ENCODE peak calls at places on chromosomes 7 and 10, in four cellular contexts. T, H, Q and N are unnamed samples.

GRCh38 chr7:32259917-32260596 is 189.8 kb upstream of the PDE1C start:
- DNase-seq in T (no peak), H (no peak), Q (no peak), N (no peak)

GRCh38 chr7:113087278-113087998 is 811 bp upstream of the GPR85 start:
- DNase-seq in T (no peak), H (no peak), Q (no peak), N (no peak)

GRCh38 chr10:70106958-70107791 is 25.4 kb downstream of the AIFM2 start:
- DNase-seq in T (no peak), H (no peak), Q (no peak), N (no peak)

GRCh38 chr7:99562832-99563231 is 4.4 kb downstream of the ZNF655 start:
- DNase-seq in T (no peak), H (no peak), Q (no peak), N (no peak)

GRCh38 chr7:106779877-106780276 is 85.2 kb upstream of the PIK3CG start:
- DNase-seq in T (no peak), H (no peak), Q (peak; percentile 53), N (no peak)

GRCh38 chr10:22624289-22624738 is 90.1 kb downstream of the PIP4K2A start:
- DNase-seq in T (no peak), H (no peak), Q (no peak), N (no peak)

GRCh38 chr10:69101451-69102095 is 13.7 kb downstream of the SRGN start:
- DNase-seq in T (no peak), H (peak; percentile 51), Q (no peak), N (no peak)

GRCh38 chr10:132869621-132870020 is 72.7 kb downstream of the CFAP46 start:
- DNase-seq in T (no peak), H (peak; percentile 4), Q (peak; percentile 23), N (peak; percentile 34)

DNA sequence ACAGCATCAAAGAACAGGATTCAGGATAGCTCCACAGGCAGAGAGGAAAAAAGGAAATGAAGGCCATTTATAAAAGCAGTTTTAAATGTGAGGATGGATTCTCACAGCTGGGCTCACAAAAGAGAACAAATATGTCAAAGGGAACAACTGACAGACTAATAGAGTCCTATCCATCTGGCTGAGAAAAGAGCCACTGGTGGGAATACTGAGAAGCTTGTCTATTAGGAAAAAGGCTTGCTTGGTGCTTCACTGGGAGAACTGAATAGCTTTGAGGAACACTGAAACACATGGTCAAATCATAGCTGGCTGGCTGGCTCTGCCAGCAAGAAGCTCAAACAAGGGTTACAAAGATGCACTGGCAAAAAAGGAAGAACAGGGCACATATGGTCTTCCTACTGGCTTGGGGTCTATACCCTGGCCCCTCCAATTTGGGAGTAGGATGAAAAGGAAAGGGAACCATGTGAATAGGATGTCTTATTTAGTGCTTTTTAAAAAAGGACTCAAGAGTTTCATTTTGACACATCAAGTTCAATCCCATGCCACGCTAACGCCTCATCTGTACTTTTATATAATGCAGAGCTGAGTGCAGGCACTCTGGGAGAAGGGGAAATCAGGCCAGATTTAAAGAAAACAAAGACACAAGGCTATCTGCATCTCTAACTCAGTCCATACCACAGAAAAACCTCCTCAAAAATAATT is 44.8 kb upstream of the KCNIP2 start:
- DNase-seq in T (no peak), H (no peak), Q (no peak), N (no peak)
- TF ChIP-seq EP300 in T (no peak), H (no peak), Q (no peak), N (no peak)

DNA sequence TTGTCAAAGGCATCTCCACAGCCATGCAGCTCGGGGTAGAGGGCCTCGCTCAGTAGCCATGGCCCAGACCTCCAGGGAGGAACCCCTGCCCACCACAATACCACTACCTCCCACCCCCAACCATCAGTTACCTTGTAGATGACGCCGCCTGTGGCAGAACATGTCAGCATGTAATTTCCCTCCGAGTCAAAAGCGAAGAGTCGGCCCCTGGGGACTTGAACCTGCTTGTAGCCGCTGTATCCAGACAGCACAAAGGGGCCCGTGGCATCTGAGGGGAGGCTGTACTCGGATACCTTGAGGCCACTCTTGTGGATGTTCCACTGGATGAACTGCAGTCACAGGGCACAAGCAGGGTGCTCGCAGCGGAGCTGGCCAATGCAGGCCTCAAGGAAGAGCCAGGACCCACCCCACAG is 16.3 kb upstream of the CYREN start:
- DNase-seq in T (no peak), H (no peak), Q (peak; percentile 22), N (no peak)
- TF ChIP-seq POLR2A in T (no peak), H (no peak), Q (no peak), N (no peak)

GRCh38 chr7:94223375-94224084 is 171.2 kb upstream of the COL1A2 start:
- DNase-seq in T (no peak), H (no peak), Q (no peak), N (no peak)
- H3K36me3 ChIP-seq in T (no peaks in the 10 kb centered on the region), H (no peaks in the 10 kb centered on the region), Q (no peaks in the 10 kb centered on the region), N (no peaks in the 10 kb centered on the region)

DNA sequence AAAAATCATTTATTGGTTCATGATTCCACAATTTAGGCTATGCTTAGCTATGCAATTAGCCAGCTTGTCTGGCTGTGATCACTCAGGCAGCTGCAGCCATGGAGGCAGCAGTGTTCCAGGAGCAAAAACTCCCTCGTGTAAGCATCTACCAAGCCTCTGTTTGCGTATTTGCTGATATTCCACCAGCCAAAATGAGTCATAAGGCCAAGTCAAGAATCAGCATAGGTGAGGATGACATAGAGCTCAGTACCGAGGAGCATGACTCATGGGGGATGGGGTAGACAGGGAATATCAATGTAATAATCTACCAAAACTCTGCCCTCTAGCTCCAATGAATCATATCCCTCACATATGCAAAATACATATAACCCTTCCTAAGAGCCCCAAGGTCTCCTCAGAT is 63.3 kb downstream of the IMMP2L start:
- DNase-seq in T (no peak), H (no peak), Q (no peak), N (no peak)
- TF ChIP-seq EP300 in T (no peak), H (no peak), Q (no peak), N (no peak)

DNA sequence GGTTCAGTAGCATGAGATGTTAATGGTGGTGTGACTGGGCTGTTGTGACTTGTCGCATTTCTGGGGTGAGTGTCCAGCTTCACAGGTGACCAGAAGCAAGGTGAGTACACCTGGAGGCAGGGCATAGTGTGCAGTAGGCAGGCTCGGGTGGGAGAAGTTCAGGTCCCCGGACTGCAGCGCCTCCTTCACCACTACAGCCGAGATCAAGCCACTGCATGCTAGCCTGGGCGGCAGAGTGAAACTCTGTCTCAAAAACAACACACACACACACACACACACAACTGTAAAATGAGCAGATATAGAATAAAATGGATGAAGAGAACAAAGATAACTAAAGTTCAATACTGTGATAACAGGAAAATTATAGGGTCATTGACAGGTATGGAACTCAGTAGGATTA is 11.1 kb upstream of the PARD3 start:
- DNase-seq in T (no peak), H (no peak), Q (no peak), N (no peak)
- TF ChIP-seq POLR2A in T (no peak), H (no peak), Q (no peak), N (no peak)

DNA sequence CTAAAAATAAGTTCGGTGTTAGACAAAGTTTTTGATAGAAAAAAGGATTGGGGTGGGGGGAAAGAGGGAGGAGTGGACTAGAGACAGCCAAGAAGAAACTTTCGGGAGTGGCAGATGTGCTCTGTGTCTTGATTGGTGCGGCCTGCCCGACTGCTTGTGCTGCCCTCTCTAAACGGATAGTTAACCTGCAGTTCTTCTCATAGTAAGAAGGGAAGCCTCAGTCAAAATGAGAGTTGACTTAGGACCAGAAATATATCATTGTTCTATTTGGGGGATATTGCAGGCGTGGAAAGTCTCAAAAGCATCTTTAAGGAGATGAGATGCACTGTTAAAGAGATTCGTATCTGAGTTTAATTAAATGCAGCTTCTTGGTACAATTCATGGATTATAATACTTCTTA is 39.3 kb downstream of the UBE3C start:
- DNase-seq in T (no peak), H (no peak), Q (no peak), N (no peak)
- H3K36me3 ChIP-seq in T (no peaks in the 10 kb centered on the region), H (peaks cover 65% of the 10 kb centered on the region), Q (peaks cover 100% of the 10 kb centered on the region), N (peaks cover 45% of the 10 kb centered on the region)

DNA sequence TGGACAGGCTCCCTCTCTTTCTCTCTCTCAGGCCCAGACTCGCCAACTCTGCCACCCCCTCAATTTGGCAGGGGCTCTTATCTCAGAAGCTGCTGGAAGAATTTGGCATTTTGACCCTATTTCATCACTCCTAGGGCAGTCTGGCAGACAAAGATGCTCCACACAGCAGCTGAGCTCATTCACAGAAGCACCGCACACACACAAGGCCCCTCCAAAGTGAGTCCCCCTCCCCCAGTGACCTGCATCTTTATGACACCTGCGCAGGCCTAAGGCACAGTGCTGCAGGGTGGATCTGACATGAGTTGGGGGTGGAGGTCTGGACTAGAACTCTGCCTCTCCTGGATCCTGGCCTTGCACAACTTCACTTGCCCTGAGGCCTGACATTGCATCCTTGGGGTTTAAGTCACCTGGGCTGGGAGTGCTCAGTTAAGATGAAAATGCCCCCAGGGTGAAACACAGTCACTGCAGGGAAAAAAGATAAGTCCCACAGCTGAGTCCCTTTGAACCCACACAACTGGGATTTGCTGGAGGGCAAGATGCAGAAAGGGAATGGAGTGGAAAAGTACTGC is 41.1 kb upstream of the DUSP5 start:
- DNase-seq in T (no peak), H (peak; percentile 14), Q (no peak), N (peak; percentile 11)
- TF ChIP-seq EP300 in T (no peak), H (no peak), Q (no peak), N (no peak)

DNA sequence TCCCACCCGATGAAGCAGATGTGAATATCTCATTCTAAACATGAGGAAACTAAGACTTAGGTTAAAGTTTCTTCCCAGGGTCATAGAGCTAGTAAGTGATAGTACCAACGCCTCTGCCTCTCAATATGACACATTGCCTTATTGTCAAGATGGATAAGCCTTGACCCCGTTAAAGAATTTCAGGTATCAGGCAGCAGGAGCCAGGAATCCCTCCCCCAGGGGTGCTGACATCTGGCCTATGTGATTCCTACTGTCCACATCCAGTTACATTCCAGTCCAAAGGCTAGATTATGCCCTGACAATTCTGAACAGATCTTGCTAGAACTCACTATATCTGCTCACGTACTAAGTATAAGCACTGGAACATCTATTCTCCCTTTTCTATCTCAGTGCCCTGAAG is 58.0 kb upstream of the ASAH2 start:
- DNase-seq in T (no peak), H (no peak), Q (no peak), N (no peak)
- TF ChIP-seq POLR2A in T (no peak), H (no peak), Q (no peak), N (no peak)